ENCODE peak calls at places on chromosomes 13 and 19, in five cellular contexts. One of them, this sample, is unnamed.
A peak's percentile ranks its signal among the peaks of the same experiment; 100 is the strongest.

GRCh38 chr19:49890349-49891311 is 6.1 kb downstream of the IL4I1 start:
- DNase-seq in left ventricle myocardium superior: no peak
- DNase-seq in GM03348: no peak
- DNase-seq in mucosa of gallbladder: no peak
- DNase-seq in activated naive CD4-positive, alpha-beta T cell treated with Interleukin-2 at 50 U/mL for 16 hours: peak; percentile 72
- DNase-seq in this sample: no peak

GRCh38 chr19:55635334-55635717 is 5.5 kb upstream of the ZNF580 start:
- DNase-seq in left ventricle myocardium superior: peak; percentile 29
- DNase-seq in activated naive CD4-positive, alpha-beta T cell treated with Interleukin-2 at 50 U/mL for 16 hours: peak; percentile 10
- DNase-seq in mucosa of gallbladder: no peak
- DNase-seq in GM03348: no peak
- DNase-seq in this sample: no peak

GRCh38 chr19:4403005-4403761 is 743 bp downstream of the CHAF1A start:
- DNase-seq in mucosa of gallbladder: no peak
- DNase-seq in activated naive CD4-positive, alpha-beta T cell treated with Interleukin-2 at 50 U/mL for 16 hours: no peak
- DNase-seq in GM03348: no peak
- DNase-seq in left ventricle myocardium superior: no peak
- DNase-seq in this sample: no peak

GRCh38 chr19:49335784-49336481 is 727 bp downstream of the CD37 start:
- DNase-seq in left ventricle myocardium superior: no peak
- DNase-seq in GM03348: no peak
- DNase-seq in mucosa of gallbladder: no peak
- DNase-seq in activated naive CD4-positive, alpha-beta T cell treated with Interleukin-2 at 50 U/mL for 16 hours: peak; percentile 26
- DNase-seq in this sample: no peak

GRCh38 chr13:98482476-98483444 is 94.1 kb downstream of the STK24 start:
- DNase-seq in mucosa of gallbladder: peak; percentile 89
- DNase-seq in GM03348: peak; percentile 75
- DNase-seq in left ventricle myocardium superior: peak; percentile 89
- DNase-seq in activated naive CD4-positive, alpha-beta T cell treated with Interleukin-2 at 50 U/mL for 16 hours: no peak
- DNase-seq in this sample: peak; percentile 86

GRCh38 chr13:113929628-113930615 is 44.0 kb downstream of the C13orf46 start:
- DNase-seq in activated naive CD4-positive, alpha-beta T cell treated with Interleukin-2 at 50 U/mL for 16 hours: no peak
- DNase-seq in GM03348: no peak
- DNase-seq in left ventricle myocardium superior: no peak
- DNase-seq in mucosa of gallbladder: no peak
- DNase-seq in this sample: peak; percentile 65

GRCh38 chr13:25906211-25906661 is 145.6 kb downstream of the SHISA2 start:
- DNase-seq in activated naive CD4-positive, alpha-beta T cell treated with Interleukin-2 at 50 U/mL for 16 hours: no peak
- DNase-seq in left ventricle myocardium superior: no peak
- DNase-seq in GM03348: no peak
- DNase-seq in mucosa of gallbladder: no peak
- DNase-seq in this sample: no peak

GRCh38 chr19:10356431-10356830 is 17.0 kb upstream of the ICAM3 start:
- DNase-seq in GM03348: no peak
- DNase-seq in left ventricle myocardium superior: no peak
- DNase-seq in mucosa of gallbladder: no peak
- DNase-seq in activated naive CD4-positive, alpha-beta T cell treated with Interleukin-2 at 50 U/mL for 16 hours: no peak
- DNase-seq in this sample: no peak

GRCh38 chr19:33403221-33403972 is 29.9 kb downstream of the CEBPG start:
- DNase-seq in GM03348: no peak
- DNase-seq in activated naive CD4-positive, alpha-beta T cell treated with Interleukin-2 at 50 U/mL for 16 hours: no peak
- DNase-seq in mucosa of gallbladder: no peak
- DNase-seq in left ventricle myocardium superior: peak; percentile 22
- DNase-seq in this sample: no peak

GRCh38 chr13:37403776-37404497 is 194.6 kb downstream of the POSTN start:
- DNase-seq in activated naive CD4-positive, alpha-beta T cell treated with Interleukin-2 at 50 U/mL for 16 hours: no peak
- DNase-seq in left ventricle myocardium superior: no peak
- DNase-seq in mucosa of gallbladder: no peak
- DNase-seq in GM03348: peak; percentile 65
- DNase-seq in this sample: peak; percentile 97

GRCh38 chr19:32498641-32499200 is 82.3 kb upstream of the PDCD5 start:
- DNase-seq in mucosa of gallbladder: no peak
- DNase-seq in left ventricle myocardium superior: no peak
- DNase-seq in activated naive CD4-positive, alpha-beta T cell treated with Interleukin-2 at 50 U/mL for 16 hours: no peak
- DNase-seq in GM03348: no peak
- DNase-seq in this sample: no peak

GRCh38 chr13:98938801-98939200 is 39.1 kb downstream of the DOCK9 start:
- DNase-seq in left ventricle myocardium superior: no peak
- DNase-seq in GM03348: no peak
- DNase-seq in mucosa of gallbladder: no peak
- DNase-seq in activated naive CD4-positive, alpha-beta T cell treated with Interleukin-2 at 50 U/mL for 16 hours: no peak
- DNase-seq in this sample: no peak

GRCh38 chr19:17679526-17680234 is 8.5 kb downstream of the UNC13A start:
- DNase-seq in activated naive CD4-positive, alpha-beta T cell treated with Interleukin-2 at 50 U/mL for 16 hours: no peak
- DNase-seq in GM03348: no peak
- DNase-seq in mucosa of gallbladder: no peak
- DNase-seq in left ventricle myocardium superior: no peak
- DNase-seq in this sample: no peak

GRCh38 chr19:43316591-43317319 is 36.7 kb upstream of the CD177 start:
- DNase-seq in GM03348: peak; percentile 57
- DNase-seq in left ventricle myocardium superior: no peak
- DNase-seq in mucosa of gallbladder: no peak
- DNase-seq in activated naive CD4-positive, alpha-beta T cell treated with Interleukin-2 at 50 U/mL for 16 hours: no peak
- DNase-seq in this sample: peak; percentile 40

GRCh38 chr13:40096357-40096911 is 441.0 kb downstream of the COG6 start:
- DNase-seq in left ventricle myocardium superior: no peak
- DNase-seq in activated naive CD4-positive, alpha-beta T cell treated with Interleukin-2 at 50 U/mL for 16 hours: peak; percentile 35
- DNase-seq in mucosa of gallbladder: no peak
- DNase-seq in GM03348: no peak
- DNase-seq in this sample: no peak

GRCh38 chr19:35153701-35154534 is 617 bp upstream of the FXYD5 start:
- DNase-seq in left ventricle myocardium superior: peak; percentile 52
- DNase-seq in mucosa of gallbladder: no peak
- DNase-seq in activated naive CD4-positive, alpha-beta T cell treated with Interleukin-2 at 50 U/mL for 16 hours: peak; percentile 81
- DNase-seq in GM03348: peak; percentile 81
- DNase-seq in this sample: peak; percentile 33

GRCh38 chr13:30752201-30752797 is 17.0 kb downstream of the ALOX5AP start:
- DNase-seq in GM03348: peak; percentile 35
- DNase-seq in activated naive CD4-positive, alpha-beta T cell treated with Interleukin-2 at 50 U/mL for 16 hours: no peak
- DNase-seq in left ventricle myocardium superior: peak; percentile 63
- DNase-seq in mucosa of gallbladder: peak; percentile 16
- DNase-seq in this sample: no peak